ENCODE peak calls at places on chromosomes 12 and 14, in six cellular contexts. I, P, K, M, Y and A are unnamed samples. For H3K9me3, the result is how much of the 10 kb centered on the place peaks cover.

GRCh38 chr12:125755512-125755911 is 690.3 kb downstream of the AACS start:
- DNase-seq in I (no peak), P (no peak), K (no peak), M (no peak), Y (no peak), A (no peak)

GRCh38 chr14:31045501-31046080 is 19.4 kb upstream of the STRN3 start:
- DNase-seq in I (no peak), P (no peak), K (no peak), M (no peak), Y (no peak), A (no peak)

GRCh38 chr14:30826070-30826469 is 48.3 kb upstream of the COCH start:
- DNase-seq in I (no peak), P (no peak), K (no peak), M (no peak), Y (no peak), A (no peak)

GRCh38 chr12:56004211-56004610 is 7.1 kb downstream of the SUOX start:
- DNase-seq in I (no peak), P (no peak), K (no peak), M (no peak), Y (no peak), A (no peak)

GRCh38 chr14:31038521-31039166 is 12.5 kb upstream of the STRN3 start:
- DNase-seq in I (no peak), P (no peak), K (no peak), M (no peak), Y (no peak), A (no peak)

GRCh38 chr14:75088566-75089373 is 19.3 kb downstream of the ZC2HC1C start:
- DNase-seq in I (peak), P (peak), K (peak), M (peak), Y (peak), A (peak)

GRCh38 chr14:105107351-105107750 is 42.1 kb upstream of the GPR132 start:
- DNase-seq in I (no peak), P (no peak), K (no peak), M (no peak), Y (no peak), A (no peak)

GRCh38 chr12:113891737-113892520 is 74.2 kb downstream of the RBM19 start:
- DNase-seq in I (no peak), P (no peak), K (no peak), M (no peak), Y (no peak), A (no peak)

GRCh38 chr12:62260733-62261683 is 804 bp downstream of the USP15 start:
- DNase-seq in I (peak), P (peak), K (peak), M (no peak), Y (peak), A (no peak)

GRCh38 chr12:125512541-125513298 is 447.5 kb downstream of the AACS start:
- DNase-seq in I (no peak), P (no peak), K (no peak), M (no peak), Y (no peak), A (no peak)

GRCh38 chr14:33285902-33286700 is 347.4 kb downstream of the NPAS3 start:
- DNase-seq in I (no peak), P (no peak), K (no peak), M (no peak), Y (no peak), A (no peak)

GRCh38 chr14:106227793-106228192 is 701.4 kb downstream of the TMEM121 start:
- DNase-seq in I (no peak), P (no peak), K (no peak), M (no peak), Y (no peak), A (no peak)

GRCh38 chr12:130938186-130938585 is 15.5 kb upstream of the ADGRD1 start:
- DNase-seq in I (no peak), P (no peak), K (no peak), M (no peak), Y (no peak), A (no peak)

GRCh38 chr14:47674546-47675238 is 713 bp downstream of the MDGA2 start:
- DNase-seq in I (no peak), P (no peak), K (peak), M (no peak), Y (peak), A (no peak)

GRCh38 chr14:35927727-35928126 is 101.6 kb downstream of the BRMS1L start:
- DNase-seq in I (no peak), P (no peak), K (no peak), M (no peak), Y (no peak), A (no peak)

GRCh38 chr12:126191037-126191891 is 1126.0 kb downstream of the AACS start:
- DNase-seq in I (no peak), P (no peak), K (peak), M (no peak), Y (peak), A (peak)

GRCh38 chr14:93023039-93023438 is 92.7 kb downstream of the ITPK1 start:
- DNase-seq in I (no peak), P (no peak), K (no peak), M (no peak), Y (no peak), A (no peak)

GRCh38 chr12:119206348-119207075 is 27.8 kb downstream of the HSPB8 start:
- DNase-seq in I (no peak), P (no peak), K (no peak), M (no peak), Y (peak), A (no peak)

GRCh38 chr14:69567563-69567962 is 7.1 kb downstream of the CCDC177 start:
- DNase-seq in I (no peak), P (no peak), K (no peak), M (no peak), Y (no peak), A (no peak)

GRCh38 chr14:94710731-94711130 is 59.2 kb downstream of the GSC start:
- DNase-seq in I (no peak), P (no peak), K (no peak), M (no peak), Y (no peak), A (no peak)

GRCh38 chr14:93267149-93267711 is 60.2 kb downstream of the UBR7 start:
- DNase-seq in I (no peak), P (no peak), K (no peak), M (no peak), Y (no peak), A (no peak)

GRCh38 chr12:122067548-122067947 is 11.0 kb upstream of the MLXIP start:
- DNase-seq in I (no peak), P (no peak), K (no peak), M (no peak), Y (no peak), A (no peak)

GRCh38 chr12:114263031-114263825 is 142.7 kb downstream of the TBX5 start:
- DNase-seq in I (no peak), P (no peak), K (no peak), M (no peak), Y (no peak), A (no peak)

GRCh38 chr14:73369433-73369832 is 88.9 kb downstream of the NUMB start:
- DNase-seq in I (no peak), P (no peak), K (no peak), M (no peak), Y (no peak), A (no peak)

GRCh38 chr14:32049361-32050103 is 27.6 kb upstream of the ARHGAP5 start:
- DNase-seq in I (no peak), P (no peak), K (no peak), M (no peak), Y (no peak), A (no peak)

GRCh38 chr14:101813833-101814232 is 52.3 kb downstream of the PPP2R5C start:
- DNase-seq in I (no peak), P (no peak), K (no peak), M (no peak), Y (no peak), A (no peak)

GRCh38 chr12:130955238-130955816 is 1.6 kb downstream of the ADGRD1 start:
- DNase-seq in I (no peak), P (no peak), K (no peak), M (no peak), Y (no peak), A (no peak)

GRCh38 chr14:100168515-100168914 is 9.1 kb upstream of the DEGS2 start:
- DNase-seq in I (no peak), P (no peak), K (no peak), M (no peak), Y (no peak), A (no peak)

DNA sequence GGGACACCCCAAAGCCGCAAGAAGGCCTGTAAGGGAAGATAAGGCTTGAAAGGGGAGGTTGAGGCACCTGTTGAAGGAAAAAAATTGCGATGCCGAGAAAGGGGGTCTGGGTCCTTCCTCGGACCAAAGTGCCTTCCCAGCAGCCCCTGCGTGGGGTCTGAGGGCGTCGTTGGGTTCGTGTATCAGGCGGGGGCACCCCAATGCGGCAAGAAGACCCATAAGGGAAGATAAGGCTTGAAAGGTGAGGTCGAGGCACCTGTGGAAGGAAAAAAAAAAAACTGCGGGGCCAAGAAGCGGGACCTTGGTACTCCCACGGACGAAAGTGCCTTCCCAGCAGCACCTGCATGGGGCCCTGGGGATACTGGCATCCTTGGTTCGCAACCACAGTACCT is 277.5 kb downstream of the ALG10 start:
- DNase-seq in I (no peak), P (no peak), K (no peak), M (no peak), Y (no peak), A (no peak)
- H3K9me3 ChIP-seq in I (under half), P (half or more), K (under half), M (under half), Y (under half), A (half or more)

DNA sequence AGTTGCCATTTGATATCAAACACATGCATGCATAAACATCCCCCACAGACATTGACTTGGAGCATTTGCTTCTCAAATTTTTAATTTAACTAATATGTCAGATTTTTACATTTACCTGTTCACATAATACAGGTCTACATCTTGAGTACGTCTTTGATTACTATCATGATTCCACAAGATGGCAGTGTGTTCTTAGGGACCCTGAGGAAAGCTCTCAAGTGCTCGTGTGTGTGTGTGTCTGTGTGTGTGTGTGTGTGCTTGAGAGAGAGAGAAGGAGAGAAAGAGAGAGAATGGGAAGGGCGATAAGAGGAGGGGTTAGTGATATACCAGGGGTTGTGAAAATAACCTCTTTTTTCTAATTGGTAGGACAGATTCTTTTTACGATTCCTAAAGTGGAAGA is 167.1 kb upstream of the OR4E1 start:
- DNase-seq in I (no peak), P (no peak), K (no peak), M (no peak), Y (peak), A (no peak)
- TF ChIP-seq CTCF in I (no peak), P (no peak), K (no peak), M (no peak), Y (peak), A (no peak)

GRCh38 chr12:14607561-14607960 is 39.9 kb upstream of the PLBD1 start:
- DNase-seq in I (no peak), P (no peak), K (no peak), M (no peak), Y (no peak), A (no peak)
- H3K9me3 ChIP-seq in I (under half), P (under half), K (under half), M (under half), Y (under half), A (under half)

DNA sequence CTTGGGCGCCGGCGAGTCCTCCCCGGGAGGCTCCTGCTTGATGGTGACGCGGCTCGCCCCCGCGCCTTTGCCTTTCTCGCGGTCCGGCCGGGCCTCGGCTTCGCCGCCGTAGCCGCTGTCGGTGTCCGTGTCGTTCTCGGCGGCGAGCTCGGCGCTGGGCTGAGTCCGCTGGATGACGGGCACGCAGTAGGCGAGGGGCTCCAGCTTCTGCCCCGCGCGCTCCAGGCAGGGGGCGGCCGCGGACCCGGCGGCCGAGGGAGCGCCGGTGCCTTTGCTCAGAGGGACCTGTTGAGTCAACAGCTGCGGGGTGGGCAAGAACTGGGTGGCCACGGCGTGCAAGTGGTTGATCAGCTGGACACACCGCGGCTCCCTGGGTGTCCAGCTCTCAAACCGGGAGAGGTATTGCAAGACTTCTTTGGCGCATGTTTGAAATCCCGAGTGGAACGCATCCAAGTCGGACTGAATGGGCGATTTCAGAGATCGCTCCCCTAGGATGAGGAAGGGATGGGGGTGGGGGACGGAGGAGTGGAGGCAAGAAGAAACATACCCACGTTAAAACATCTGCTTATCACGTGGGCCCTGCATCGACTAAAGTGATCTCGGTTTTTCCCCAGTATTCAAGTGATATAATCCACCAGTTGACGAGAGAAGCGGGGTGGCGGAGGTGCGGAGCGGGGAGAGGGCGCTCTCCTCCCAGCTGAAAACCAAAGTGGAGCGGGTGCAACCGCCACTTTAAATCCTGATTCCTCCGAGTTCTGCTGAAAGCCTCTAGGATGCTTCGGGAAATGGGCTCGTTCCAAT is 2.0 kb downstream of the BHLHE41 start:
- DNase-seq in I (peak), P (peak), K (peak), M (peak), Y (peak), A (peak)
- TF ChIP-seq CTCF in I (no peak), P (peak), K (peak), M (peak), Y (peak), A (peak)